ENCODE peak calls at places on chromosomes 3 and 15, in eight cellular contexts. S, X, I, T, G, A, Y and L are unnamed samples.

GRCh38 chr3:15206662-15207576 is 873 bp downstream of the CAPN7 start:
- DNase-seq in S (no peak), X (no peak), I (no peak), T (no peak), G (no peak), A (peak), Y (peak), L (peak)

GRCh38 chr3:184284696-184285095 is 8.9 kb downstream of the ECE2 start:
- DNase-seq in S (peak), X (no peak), I (no peak), T (no peak), G (peak), A (peak), Y (peak), L (peak)

GRCh38 chr3:57983734-57984518 is 24.3 kb upstream of the FLNB start:
- DNase-seq in S (peak), X (peak), I (no peak), T (peak), G (no peak), A (no peak), Y (peak), L (peak)

GRCh38 chr15:70541511-70541910 is 221.8 kb downstream of the UACA start:
- DNase-seq in S (no peak), X (no peak), I (no peak), T (no peak), G (no peak), A (no peak), Y (no peak), L (no peak)

GRCh38 chr15:90286678-90287077 is 21.2 kb downstream of the NGRN start:
- DNase-seq in S (no peak), X (no peak), I (no peak), T (peak), G (no peak), A (peak), Y (no peak), L (peak)

GRCh38 chr3:129518048-129518570 is 10.3 kb upstream of the RHO start:
- DNase-seq in S (peak), X (no peak), I (no peak), T (no peak), G (no peak), A (no peak), Y (no peak), L (no peak)

GRCh38 chr3:86793786-86794185 is 197.2 kb downstream of the VGLL3 start:
- DNase-seq in S (no peak), X (peak), I (no peak), T (no peak), G (no peak), A (peak), Y (no peak), L (no peak)

GRCh38 chr3:156291269-156292123 is 171.1 kb downstream of the KCNAB1 start:
- DNase-seq in S (peak), X (no peak), I (no peak), T (no peak), G (peak), A (no peak), Y (peak), L (peak)

GRCh38 chr3:171688593-171688992 is 121.7 kb downstream of the PLD1 start:
- DNase-seq in S (no peak), X (no peak), I (no peak), T (no peak), G (no peak), A (no peak), Y (no peak), L (no peak)

GRCh38 chr3:52468336-52468735 is 12.9 kb downstream of the NISCH start:
- DNase-seq in S (no peak), X (no peak), I (no peak), T (no peak), G (no peak), A (no peak), Y (no peak), L (no peak)

GRCh38 chr15:69852482-69853275 is 245.0 kb downstream of the TLE3 start:
- DNase-seq in S (no peak), X (no peak), I (no peak), T (no peak), G (no peak), A (no peak), Y (no peak), L (no peak)

GRCh38 chr15:89429023-89429422 is 67.4 kb downstream of the RHCG start:
- DNase-seq in S (no peak), X (no peak), I (no peak), T (no peak), G (no peak), A (no peak), Y (no peak), L (no peak)

GRCh38 chr3:116085456-116085855 is 359.8 kb downstream of the LSAMP start:
- DNase-seq in S (no peak), X (no peak), I (no peak), T (no peak), G (no peak), A (no peak), Y (no peak), L (no peak)

GRCh38 chr15:57216288-57216687 is 160.0 kb upstream of the CGNL1 start:
- DNase-seq in S (no peak), X (no peak), I (no peak), T (no peak), G (peak), A (no peak), Y (no peak), L (no peak)

GRCh38 chr15:71781179-71781964 is 29.0 kb upstream of the NR2E3 start:
- DNase-seq in S (no peak), X (no peak), I (no peak), T (no peak), G (no peak), A (no peak), Y (no peak), L (peak)

GRCh38 chr3:72462611-72463011 is 385.6 kb downstream of the SHQ1 start:
- DNase-seq in S (no peak), X (no peak), I (no peak), T (no peak), G (no peak), A (no peak), Y (peak), L (no peak)

GRCh38 chr15:44087578-44088190 is 107.4 kb downstream of the FRMD5 start:
- DNase-seq in S (no peak), X (peak), I (no peak), T (no peak), G (no peak), A (no peak), Y (no peak), L (no peak)

GRCh38 chr15:91622676-91623342 is 230.7 kb upstream of the SLCO3A1 start:
- DNase-seq in S (no peak), X (no peak), I (no peak), T (no peak), G (no peak), A (no peak), Y (no peak), L (no peak)

GRCh38 chr15:100863406-100864198 is 16.0 kb upstream of the ALDH1A3 start:
- DNase-seq in S (peak), X (no peak), I (no peak), T (no peak), G (no peak), A (no peak), Y (no peak), L (no peak)

GRCh38 chr3:18016366-18016765 is 273.9 kb upstream of the TBC1D5 start:
- DNase-seq in S (no peak), X (no peak), I (no peak), T (no peak), G (no peak), A (no peak), Y (no peak), L (no peak)

GRCh38 chr3:193593666-193594025 is 638 bp downstream of the OPA1 start:
- DNase-seq in S (no peak), X (peak), I (no peak), T (peak), G (peak), A (peak), Y (peak), L (peak)

GRCh38 chr3:190677001-190677400 is 163.1 kb downstream of the IL1RAP start:
- DNase-seq in S (no peak), X (no peak), I (no peak), T (no peak), G (no peak), A (no peak), Y (no peak), L (no peak)

GRCh38 chr3:194767430-194768207 is 81.9 kb downstream of the FAM43A start:
- DNase-seq in S (no peak), X (no peak), I (no peak), T (no peak), G (no peak), A (no peak), Y (no peak), L (no peak)

GRCh38 chr15:35491999-35492398 is 54.0 kb downstream of the DPH6 start:
- DNase-seq in S (no peak), X (no peak), I (no peak), T (no peak), G (no peak), A (no peak), Y (no peak), L (no peak)

GRCh38 chr3:48088056-48088748 is 72.0 kb upstream of the MAP4 start:
- DNase-seq in S (peak), X (no peak), I (no peak), T (no peak), G (peak), A (peak), Y (peak), L (peak)

GRCh38 chr3:188348445-188349244 is 194.7 kb downstream of the LPP start:
- DNase-seq in S (no peak), X (peak), I (no peak), T (no peak), G (peak), A (peak), Y (peak), L (no peak)

GRCh38 chr3:11711826-11712225 is 68.1 kb upstream of the VGLL4 start:
- DNase-seq in S (peak), X (no peak), I (no peak), T (no peak), G (no peak), A (no peak), Y (no peak), L (no peak)

GRCh38 chr3:111570404-111571030 is 24.6 kb downstream of the ZBED2 start:
- DNase-seq in S (no peak), X (no peak), I (no peak), T (no peak), G (no peak), A (no peak), Y (no peak), L (no peak)

GRCh38 chr3:179348325-179349013 is 960 bp downstream of the MFN1 start:
- DNase-seq in S (no peak), X (no peak), I (no peak), T (no peak), G (no peak), A (peak), Y (no peak), L (peak)

GRCh38 chr3:182046365-182046764 is 334.6 kb downstream of the SOX2 start:
- DNase-seq in S (no peak), X (no peak), I (no peak), T (no peak), G (peak), A (no peak), Y (peak), L (no peak)

GRCh38 chr15:27086146-27086545 is 115.2 kb downstream of the GABRG3 start:
- DNase-seq in S (no peak), X (no peak), I (no peak), T (no peak), G (no peak), A (no peak), Y (no peak), L (no peak)

GRCh38 chr3:61146010-61146569 is 105.2 kb downstream of the FHIT start:
- DNase-seq in S (no peak), X (no peak), I (no peak), T (no peak), G (peak), A (no peak), Y (no peak), L (no peak)

GRCh38 chr3:168117853-168118313 is 22.2 kb upstream of the GOLIM4 start:
- DNase-seq in S (no peak), X (no peak), I (no peak), T (no peak), G (no peak), A (peak), Y (no peak), L (no peak)

GRCh38 chr3:175304437-175304836 is 445.3 kb downstream of the NAALADL2 start:
- DNase-seq in S (no peak), X (no peak), I (no peak), T (no peak), G (peak), A (no peak), Y (no peak), L (no peak)